ENCODE peak calls at places on chromosome 15, in eight cellular contexts. J is uterus, S is Caco-2, Z is heart left ventricle, F is HCT116, H is glutamatergic neuron, T is AG04450, R is choroid plexus epithelial cell. Y is an unnamed sample.

GRCh38 chr15:61726166-61726565 is 334.1 kb downstream of the VPS13C start:
- DNase-seq in F (no peak), Z (no peak), H (no peak), J (no peak), S (no peak), R (no peak), T (no peak), Y (no peak)

GRCh38 chr15:71011503-71012155 is 103.6 kb upstream of the THSD4 start:
- DNase-seq in J (peak), R (peak), S (peak), T (peak), Z (no peak), F (peak), H (no peak), Y (peak)

GRCh38 chr15:75653347-75653913 is 5.7 kb downstream of the SNX33 start:
- DNase-seq in T (no peak), Z (no peak), S (no peak), H (no peak), R (no peak), J (no peak), F (no peak), Y (no peak)

GRCh38 chr15:85280203-85280602 is 100.2 kb upstream of the AKAP13 start:
- DNase-seq in F (no peak), R (no peak), J (no peak), S (no peak), H (no peak), T (no peak), Z (no peak), Y (no peak)

GRCh38 chr15:86915811-86916331 is 836.2 kb downstream of the AGBL1 start:
- DNase-seq in S (peak), T (peak), J (peak), R (peak), Z (no peak), F (no peak), H (peak), Y (peak)

GRCh38 chr15:74642328-74642723 is 26.7 kb downstream of the CLK3 start:
- DNase-seq in R (no peak), S (peak), H (no peak), T (no peak), J (no peak), Z (no peak), F (no peak), Y (no peak)

GRCh38 chr15:61527836-61528589 is 298.9 kb upstream of the RORA start:
- DNase-seq in H (peak), R (no peak), Z (no peak), T (no peak), F (no peak), S (no peak), J (no peak), Y (no peak)

GRCh38 chr15:65663521-65663920 is 41.8 kb downstream of the SLC24A1 start:
- DNase-seq in T (no peak), Z (no peak), F (no peak), S (no peak), J (no peak), R (no peak), H (no peak), Y (no peak)

GRCh38 chr15:95302206-95302605 is 1028.3 kb upstream of the NR2F2 start:
- DNase-seq in T (no peak), J (no peak), H (no peak), S (no peak), F (no peak), R (no peak), Z (no peak), Y (no peak)

GRCh38 chr15:73021139-73021621 is 31.1 kb upstream of the NEO1 start:
- DNase-seq in T (no peak), Z (no peak), F (no peak), R (no peak), J (no peak), S (no peak), H (peak), Y (no peak)

GRCh38 chr15:84889991-84890669 is 5.7 kb downstream of the SLC28A1 start:
- DNase-seq in J (no peak), S (no peak), T (no peak), Z (no peak), F (no peak), R (no peak), H (no peak), Y (no peak)

GRCh38 chr15:93347917-93348316 is 258.9 kb upstream of the RGMA start:
- DNase-seq in T (no peak), J (no peak), F (no peak), Z (no peak), S (no peak), R (no peak), H (no peak), Y (no peak)

GRCh38 chr15:70690491-70691281 is 72.7 kb downstream of the UACA start:
- DNase-seq in J (no peak), R (peak), T (no peak), H (no peak), Z (no peak), F (no peak), S (no peak), Y (no peak)

GRCh38 chr15:70566047-70566835 is 197.1 kb downstream of the UACA start:
- DNase-seq in Z (no peak), R (peak), S (no peak), T (no peak), H (no peak), F (no peak), J (no peak), Y (no peak)

GRCh38 chr15:100108846-100109245 is 232.9 kb downstream of the ADAMTS17 start:
- DNase-seq in T (no peak), H (no peak), R (no peak), S (no peak), Z (no peak), F (no peak), J (no peak), Y (no peak)

GRCh38 chr15:78804391-78804792 is 6.9 kb downstream of the ADAMTS7 start:
- DNase-seq in R (peak), J (no peak), S (no peak), Z (peak), T (no peak), H (no peak), F (no peak), Y (no peak)

GRCh38 chr15:43513550-43513949 is 3.9 kb upstream of the MAP1A start:
- DNase-seq in S (no peak), J (no peak), H (no peak), R (no peak), F (no peak), Z (no peak), T (no peak), Y (peak)

GRCh38 chr15:43509923-43510229 is 7.5 kb upstream of the MAP1A start:
- DNase-seq in H (no peak), R (no peak), Z (no peak), S (no peak), J (no peak), T (no peak), F (no peak), Y (peak)

GRCh38 chr15:43510230-43511011 is 7.0 kb upstream of the MAP1A start:
- DNase-seq in T (peak), F (peak), S (peak), Z (peak), R (peak), H (peak), J (peak), Y (peak)

GRCh38 chr15:43509002-43509922 is 8.1 kb upstream of the MAP1A start:
- DNase-seq in Z (no peak), S (no peak), R (peak), F (no peak), H (no peak), J (peak), T (no peak), Y (peak)

DNA sequence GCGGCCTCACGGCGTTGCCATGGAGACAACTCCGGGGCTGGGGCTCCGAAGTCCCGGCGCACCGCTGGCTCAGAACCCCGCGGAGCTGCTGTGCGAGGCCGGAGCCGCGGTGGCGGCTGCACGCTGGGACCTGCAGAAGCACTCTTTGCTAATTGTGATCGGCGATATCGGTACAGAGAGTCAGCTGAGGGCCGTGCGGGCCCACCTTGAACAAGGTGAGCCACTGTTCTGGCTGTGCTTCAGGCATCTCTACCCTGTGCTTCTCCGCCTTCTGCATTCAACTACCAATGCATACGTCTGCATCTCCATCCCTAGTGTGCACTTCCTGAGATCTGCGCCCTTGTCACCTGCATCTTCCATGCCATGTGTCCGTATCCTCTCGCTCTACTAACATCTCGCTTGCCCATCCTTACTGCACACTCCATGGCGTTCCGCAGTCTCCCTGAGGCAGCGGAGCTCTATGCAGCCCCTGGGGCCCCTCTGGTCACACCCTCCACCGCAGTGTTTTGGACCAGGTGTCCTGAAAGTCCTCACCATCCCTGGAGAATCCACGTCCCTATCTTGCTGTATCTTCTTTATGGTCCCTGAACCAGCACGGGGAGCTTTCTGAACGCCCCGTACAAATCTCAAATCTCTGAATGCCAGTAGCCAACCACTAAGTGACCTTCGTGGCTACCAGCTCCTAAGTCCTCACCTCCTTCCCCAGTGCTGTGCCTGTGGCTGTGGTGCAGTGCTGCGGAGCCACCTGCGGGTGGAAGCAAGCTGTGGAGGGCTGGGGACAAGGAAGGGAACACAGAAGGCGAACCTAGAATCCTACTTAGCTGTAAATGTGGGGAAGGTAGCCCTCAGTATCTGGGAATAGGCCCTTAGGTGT is 6.2 kb upstream of the MAP1A start:
- DNase-seq in F (peak), J (no peak), Z (no peak), H (peak), R (peak), S (peak), T (no peak), Y (no peak)
- TF ChIP-seq CTCF in F (peak), J (no peak), Z (no peak), H (peak), R (peak), S (no peak), T (peak), Y (peak)

GRCh38 chr15:38991701-38992100 is 427.1 kb upstream of the RASGRP1 start:
- DNase-seq in Z (no peak), T (no peak), S (no peak), F (no peak), H (no peak), R (peak), J (no peak), Y (no peak)

GRCh38 chr15:38996111-38996541 is 431.5 kb upstream of the RASGRP1 start:
- DNase-seq in S (no peak), T (peak), F (no peak), Z (no peak), R (peak), H (no peak), J (no peak), Y (peak)

GRCh38 chr15:38992541-38993334 is 428.1 kb upstream of the RASGRP1 start:
- DNase-seq in J (no peak), R (no peak), T (no peak), H (no peak), S (no peak), Z (no peak), F (no peak), Y (no peak)

GRCh38 chr15:38994310-38994709 is 429.7 kb upstream of the RASGRP1 start:
- DNase-seq in R (no peak), Z (no peak), S (no peak), J (no peak), H (no peak), T (no peak), F (no peak), Y (no peak)

DNA sequence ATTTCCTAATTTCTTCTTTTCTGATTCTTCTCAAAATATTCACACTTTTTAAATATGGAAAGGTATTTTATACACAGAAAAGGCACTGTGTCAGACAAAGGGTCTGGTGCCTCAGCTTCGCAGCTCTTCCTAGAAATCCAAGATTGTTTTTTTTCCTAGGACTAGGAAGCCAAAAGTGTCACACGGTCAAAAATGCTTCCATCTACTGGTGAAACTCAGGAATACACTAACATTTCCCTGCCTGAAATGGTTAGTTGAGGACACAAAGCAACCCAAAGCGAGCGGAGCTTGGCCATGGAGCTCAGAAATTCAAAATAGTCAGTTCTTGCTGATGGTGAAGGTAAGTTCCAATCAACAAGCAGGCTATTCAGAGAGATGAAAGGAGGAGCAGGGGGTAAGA is 426.5 kb upstream of the RASGRP1 start:
- DNase-seq in T (no peak), S (peak), Z (no peak), H (no peak), J (no peak), F (peak), R (peak), Y (peak)
- TF ChIP-seq CTCF in T (peak), S (peak), Z (peak), H (peak), J (peak), F (peak), R (peak), Y (peak)

DNA sequence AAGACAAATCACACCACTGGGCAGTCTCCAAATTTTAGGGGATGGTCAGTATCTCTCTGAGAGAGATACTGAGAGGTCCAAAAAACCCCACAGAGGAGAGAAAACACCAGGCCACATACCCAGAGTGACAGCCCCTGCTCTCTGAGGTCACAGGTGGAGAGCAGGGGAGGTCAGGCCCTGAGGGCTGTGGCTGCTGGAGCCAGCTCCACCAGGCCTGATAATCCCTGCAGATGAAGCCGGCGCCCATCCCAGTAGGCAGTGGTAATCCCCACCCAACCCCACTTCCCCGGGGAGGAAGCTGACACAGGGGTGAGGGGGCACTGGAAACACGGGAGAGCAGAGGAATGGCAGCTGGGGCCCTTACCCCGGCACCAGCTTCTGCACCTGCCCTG is 31.2 kb upstream of the SRP14 start:
- DNase-seq in S (no peak), T (no peak), H (no peak), F (no peak), Z (no peak), J (no peak), R (no peak), Y (no peak)
- TF ChIP-seq CTCF in S (no peak), T (no peak), H (no peak), F (no peak), Z (no peak), J (no peak), R (no peak), Y (no peak)

GRCh38 chr15:29938701-29939340 is 116.6 kb upstream of the TJP1 start:
- DNase-seq in S (peak), H (no peak), R (peak), T (no peak), Z (no peak), F (no peak), J (no peak), Y (no peak)
- TF ChIP-seq CTCF in S (peak), H (no peak), R (peak), T (peak), Z (no peak), F (peak), J (peak), Y (peak)

GRCh38 chr15:60214201-60214600 is 183.6 kb downstream of the ANXA2 start:
- DNase-seq in Z (no peak), T (no peak), H (no peak), S (no peak), F (no peak), J (no peak), R (no peak), Y (no peak)
- TF ChIP-seq CTCF in Z (no peak), T (no peak), H (no peak), S (no peak), F (no peak), J (no peak), R (no peak), Y (no peak)

DNA sequence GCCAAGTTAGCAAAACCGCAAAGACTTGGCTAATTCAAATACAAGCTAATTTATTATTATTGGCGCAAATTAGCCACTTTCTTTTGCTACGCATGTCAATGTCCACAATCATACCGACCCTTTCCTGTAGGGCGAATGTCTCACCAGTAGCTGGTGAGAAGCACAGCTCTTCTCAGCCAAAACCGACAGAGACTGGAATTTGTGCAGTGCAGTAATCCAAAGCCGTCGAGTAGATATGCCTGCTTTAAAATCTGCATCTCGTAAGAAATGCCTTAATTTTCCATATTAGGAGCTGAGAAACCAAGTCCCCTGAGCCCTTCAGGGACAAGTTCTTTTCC is 614 bp upstream of the MINDY2 start:
- DNase-seq in F (no peak), T (peak), S (no peak), R (peak), Z (no peak), J (no peak), H (no peak), Y (peak)
- TF ChIP-seq CTCF in F (no peak), T (peak), S (no peak), R (peak), Z (no peak), J (peak), H (no peak), Y (peak)

DNA sequence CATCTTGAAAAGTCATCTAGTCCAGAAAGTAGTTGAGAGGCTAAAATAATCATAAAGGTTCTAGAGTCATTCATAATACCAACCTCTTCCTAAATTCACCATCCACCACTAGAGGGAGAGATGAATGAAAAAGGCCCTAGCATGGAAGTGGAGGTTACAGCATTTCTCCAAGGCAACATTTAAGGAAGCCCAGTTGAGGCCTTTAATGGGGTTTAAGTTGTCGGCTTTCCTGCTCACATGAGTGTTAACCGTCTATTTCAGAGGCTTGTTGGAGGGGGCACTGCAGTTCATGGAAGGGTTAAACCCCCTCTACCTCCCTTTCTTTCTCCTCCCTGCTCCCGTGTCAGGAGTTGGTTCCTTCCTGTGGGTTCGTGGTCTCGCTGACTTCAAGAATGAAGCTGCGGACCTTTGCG is 3.8 kb upstream of the SLCO3A1 start:
- DNase-seq in H (no peak), R (peak), T (no peak), Z (no peak), F (peak), S (no peak), J (no peak), Y (peak)
- TF ChIP-seq CTCF in H (peak), R (peak), T (peak), Z (peak), F (peak), S (no peak), J (peak), Y (peak)

GRCh38 chr15:60400957-60401356 is 3.2 kb upstream of the ANXA2 start:
- DNase-seq in J (no peak), R (no peak), T (no peak), H (no peak), Z (no peak), S (no peak), F (no peak), Y (no peak)
- TF ChIP-seq CTCF in J (no peak), R (no peak), T (no peak), H (no peak), Z (no peak), S (no peak), F (no peak), Y (no peak)

Y was measured in HFFc6.